ENCODE peak calls at places on chromosomes 12 and 14, in four cellular contexts. G, F, X and V are unnamed samples.

GRCh38 chr14:79044894-79045624 is 874.9 kb downstream of the NRXN3 start:
- DNase-seq in X (peak; percentile 29), F (peak; percentile 87), G (no peak), V (peak; percentile 91)

GRCh38 chr14:69716483-69717187 is 50.3 kb upstream of the SRSF5 start:
- DNase-seq in X (peak; percentile 28), F (peak; percentile 97), G (no peak), V (peak; percentile 84)

GRCh38 chr14:60276347-60276746 is 27.3 kb downstream of the PPM1A start:
- DNase-seq in X (no peak), F (no peak), G (no peak), V (no peak)

GRCh38 chr12:80291108-80291754 is 152.8 kb upstream of the PTPRQ start:
- DNase-seq in X (no peak), F (no peak), G (no peak), V (no peak)

GRCh38 chr12:48973992-48974673 is 2.6 kb upstream of the WNT10B start:
- DNase-seq in F (no peak), G (peak; percentile 35), X (no peak), V (no peak)

GRCh38 chr12:88471641-88472040 is 108.6 kb downstream of the KITLG start:
- DNase-seq in G (no peak), X (no peak), F (peak; percentile 68), V (peak; percentile 68)

GRCh38 chr14:28121512-28122297 is 644.9 kb upstream of the FOXG1 start:
- DNase-seq in F (no peak), G (no peak), X (no peak), V (no peak)

GRCh38 chr12:8784464-8784863 is 38.0 kb upstream of the A2ML1 start:
- DNase-seq in X (no peak), F (no peak), G (no peak), V (no peak)

GRCh38 chr12:67430708-67431335 is 161.7 kb downstream of the CAND1 start:
- DNase-seq in F (no peak), G (no peak), X (no peak), V (no peak)

GRCh38 chr12:111412007-111412829 is 6.5 kb downstream of the SH2B3 start:
- DNase-seq in X (no peak), G (no peak), F (no peak), V (no peak)

GRCh38 chr14:50023671-50024490 is 92.5 kb downstream of the VCPKMT start:
- DNase-seq in F (no peak), X (no peak), G (no peak), V (no peak)